ENCODE peak calls at places on chromosomes 16 and 17, in six cellular contexts. U, K, L, G, Z and P are unnamed samples.

GRCh38 chr16:69100046-69100765 is 5.2 kb upstream of the HAS3 start:
- DNase-seq in U (no peak), K (no peak), L (no peak), G (no peak), Z (no peak), P (no peak)

GRCh38 chr17:1422907-1423306 is 22.9 kb upstream of the YWHAE start:
- DNase-seq in U (no peak), K (no peak), L (no peak), G (no peak), Z (no peak), P (no peak)

GRCh38 chr17:17324616-17325015 is 21.4 kb downstream of the NT5M start:
- DNase-seq in U (no peak), K (no peak), L (no peak), G (no peak), Z (no peak), P (no peak)

GRCh38 chr16:31427441-31428276 is 501 bp downstream of the COX6A2 start:
- DNase-seq in U (no peak), K (peak), L (peak), G (no peak), Z (no peak), P (peak)

GRCh38 chr16:67260426-67261063 is 11.8 kb downstream of the SLC9A5 start:
- DNase-seq in U (peak), K (no peak), L (peak), G (no peak), Z (no peak), P (no peak)

GRCh38 chr17:4710693-4711634 is 532 bp downstream of the ARRB2 start:
- DNase-seq in U (no peak), K (no peak), L (no peak), G (no peak), Z (no peak), P (no peak)

GRCh38 chr16:64242510-64242909 is 879.4 kb downstream of the CDH11 start:
- DNase-seq in U (no peak), K (no peak), L (no peak), G (no peak), Z (no peak), P (no peak)

GRCh38 chr17:83180996-83181481 is 101.6 kb downstream of the METRNL start:
- DNase-seq in U (no peak), K (peak), L (no peak), G (no peak), Z (no peak), P (no peak)

GRCh38 chr17:41710472-41711090 is 1.6 kb upstream of the GAST start:
- DNase-seq in U (no peak), K (no peak), L (no peak), G (no peak), Z (no peak), P (no peak)

GRCh38 chr17:59165933-59166342 is 10.4 kb downstream of the PRR11 start:
- DNase-seq in U (peak), K (peak), L (peak), G (peak), Z (peak), P (peak)

GRCh38 chr17:40901981-40902862 is 17.2 kb upstream of the KRT20 start:
- DNase-seq in U (peak), K (no peak), L (no peak), G (peak), Z (no peak), P (no peak)

GRCh38 chr17:34442387-34443111 is 79.5 kb upstream of the CCL1 start:
- DNase-seq in U (no peak), K (no peak), L (no peak), G (no peak), Z (no peak), P (no peak)

GRCh38 chr17:41651625-41652460 is 27.5 kb upstream of the KRT17 start:
- DNase-seq in U (no peak), K (no peak), L (no peak), G (no peak), Z (no peak), P (no peak)

GRCh38 chr17:27506348-27507218 is 50.3 kb downstream of the KSR1 start:
- DNase-seq in U (no peak), K (no peak), L (peak), G (no peak), Z (peak), P (peak)

GRCh38 chr17:8673621-8674020 is 43.1 kb upstream of the MYH10 start:
- DNase-seq in U (no peak), K (no peak), L (no peak), G (no peak), Z (no peak), P (no peak)

GRCh38 chr17:28879886-28880571 is 17.5 kb downstream of the FLOT2 start:
- DNase-seq in U (no peak), K (no peak), L (peak), G (no peak), Z (no peak), P (no peak)

GRCh38 chr17:17935321-17936271 is 36.6 kb downstream of the TOM1L2 start:
- DNase-seq in U (peak), K (no peak), L (no peak), G (no peak), Z (no peak), P (no peak)

GRCh38 chr17:10758062-10758461 is 28.2 kb upstream of the TMEM220 start:
- DNase-seq in U (no peak), K (no peak), L (no peak), G (no peak), Z (no peak), P (no peak)

GRCh38 chr16:12757546-12757945 is 46.1 kb downstream of the CPPED1 start:
- DNase-seq in U (no peak), K (no peak), L (no peak), G (no peak), Z (no peak), P (no peak)

GRCh38 chr16:89338863-89339262 is 121.4 kb downstream of the ZNF778 start:
- DNase-seq in U (peak), K (no peak), L (no peak), G (no peak), Z (no peak), P (no peak)

GRCh38 chr16:64586756-64587155 is 535.1 kb downstream of the CDH11 start:
- DNase-seq in U (no peak), K (no peak), L (no peak), G (no peak), Z (no peak), P (no peak)

GRCh38 chr16:31473300-31474052 is 1.5 kb downstream of the TGFB1I1 start:
- DNase-seq in U (no peak), K (no peak), L (no peak), G (no peak), Z (no peak), P (no peak)

GRCh38 chr17:75124041-75124818 is 7.3 kb downstream of the NT5C start:
- DNase-seq in U (peak), K (no peak), L (peak), G (peak), Z (no peak), P (no peak)

GRCh38 chr16:17658881-17659280 is 188.1 kb upstream of the XYLT1 start:
- DNase-seq in U (no peak), K (no peak), L (no peak), G (no peak), Z (no peak), P (no peak)

GRCh38 chr16:64910351-64910750 is 211.5 kb downstream of the CDH11 start:
- DNase-seq in U (no peak), K (no peak), L (no peak), G (no peak), Z (no peak), P (no peak)

GRCh38 chr16:17334096-17334495 is 136.7 kb downstream of the XYLT1 start:
- DNase-seq in U (no peak), K (no peak), L (no peak), G (no peak), Z (no peak), P (no peak)

GRCh38 chr16:87327798-87328495 is 10.8 kb upstream of the C16orf95 start:
- DNase-seq in U (no peak), K (no peak), L (no peak), G (no peak), Z (no peak), P (no peak)

GRCh38 chr16:82062645-82063058 is 27.6 kb downstream of the HSD17B2 start:
- DNase-seq in U (peak), K (no peak), L (no peak), G (no peak), Z (no peak), P (no peak)

GRCh38 chr16:53282975-53283946 is 151.0 kb upstream of the RBL2 start:
- DNase-seq in U (peak), K (no peak), L (peak), G (peak), Z (peak), P (peak)

GRCh38 chr17:44203731-44204452 is 4.2 kb upstream of the ATXN7L3 start:
- DNase-seq in U (peak), K (peak), L (peak), G (no peak), Z (no peak), P (no peak)

GRCh38 chr17:33292184-33292980 is 713 bp downstream of the ASIC2 start:
- DNase-seq in U (no peak), K (peak), L (peak), G (no peak), Z (no peak), P (peak)

GRCh38 chr17:34840758-34841157 is 120.5 kb downstream of the CCT6B start:
- DNase-seq in U (no peak), K (peak), L (no peak), G (no peak), Z (no peak), P (no peak)

GRCh38 chr16:87845213-87845612 is 24.1 kb downstream of the SLC7A5 start:
- DNase-seq in U (no peak), K (no peak), L (no peak), G (no peak), Z (no peak), P (no peak)

GRCh38 chr16:27436065-27436464 is 34.1 kb downstream of the IL21R start:
- DNase-seq in U (no peak), K (peak), L (no peak), G (no peak), Z (no peak), P (no peak)

GRCh38 chr17:57481901-57482300 is 225.6 kb downstream of the MSI2 start:
- DNase-seq in U (no peak), K (no peak), L (peak), G (no peak), Z (no peak), P (no peak)

GRCh38 chr17:57478851-57479250 is 222.5 kb downstream of the MSI2 start:
- DNase-seq in U (no peak), K (no peak), L (no peak), G (no peak), Z (no peak), P (no peak)

GRCh38 chr17:57478433-57478832 is 222.1 kb downstream of the MSI2 start:
- DNase-seq in U (no peak), K (no peak), L (peak), G (no peak), Z (no peak), P (no peak)

GRCh38 chr17:57482657-57483056 is 226.3 kb downstream of the MSI2 start:
- DNase-seq in U (no peak), K (no peak), L (no peak), G (no peak), Z (no peak), P (no peak)

GRCh38 chr17:57480438-57481196 is 224.3 kb downstream of the MSI2 start:
- DNase-seq in U (peak), K (no peak), L (peak), G (no peak), Z (no peak), P (no peak)
- TF ChIP-seq ZNF274 in U (no peak), K (no peak), L (no peak), G (no peak), Z (no peak), P (no peak)

GRCh38 chr17:60421273-60422161 is 772 bp upstream of the CHCT1 start:
- DNase-seq in U (peak), K (peak), L (no peak), G (no peak), Z (no peak), P (peak)
- H3K9ac ChIP-seq in U (peak), K (peak), L (no peak), G (no peak), Z (peak), P (peak)

DNA sequence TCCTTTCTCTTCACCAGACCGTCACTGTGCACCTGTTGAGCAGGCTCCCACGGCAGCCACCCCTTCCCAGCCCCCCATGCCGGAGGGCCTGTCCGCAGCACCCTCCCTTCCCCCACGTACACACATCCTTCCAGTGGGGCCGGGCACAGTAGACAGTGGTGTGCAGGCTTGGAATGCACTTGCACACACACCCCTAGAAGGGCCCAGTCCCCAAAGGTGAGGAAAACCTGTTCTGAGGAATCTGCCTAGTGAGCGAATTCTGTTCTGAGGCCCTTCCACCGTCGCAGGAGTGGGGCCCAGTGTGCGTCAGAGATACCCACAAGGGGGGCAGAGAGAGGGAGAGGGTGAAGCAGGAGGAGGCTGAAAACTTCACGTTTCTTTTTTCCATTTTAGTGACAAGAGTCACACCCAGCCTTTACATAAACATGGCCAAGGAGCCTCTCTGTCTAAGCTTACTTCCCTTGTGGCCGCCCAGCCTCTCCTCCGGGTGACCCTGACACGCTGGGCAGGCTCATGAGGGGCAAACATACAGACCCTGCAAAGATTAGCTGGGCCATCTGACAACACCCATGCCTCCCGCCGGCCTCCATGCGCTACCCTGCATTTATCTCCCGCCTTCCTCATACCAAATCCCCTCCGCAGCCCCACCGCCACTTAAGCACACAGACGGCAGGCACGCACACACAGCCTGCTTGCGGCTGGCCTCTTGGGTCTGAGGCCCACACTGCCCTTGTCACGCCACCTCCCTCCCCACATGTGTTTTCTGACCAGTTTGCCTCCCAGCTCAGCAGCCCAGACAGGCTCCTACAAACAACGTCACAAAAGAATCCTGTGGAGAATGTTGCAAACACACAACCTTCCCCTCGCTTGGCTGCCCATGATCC is 1.8 kb downstream of the ZBTB4 start:
- DNase-seq in U (peak), K (no peak), L (peak), G (no peak), Z (no peak), P (no peak)
- TF ChIP-seq ZNF274 in U (no peak), K (no peak), L (no peak), G (no peak), Z (no peak), P (no peak)

GRCh38 chr17:69062860-69063621 is 2.3 kb upstream of the ABCA9 start:
- DNase-seq in U (no peak), K (no peak), L (no peak), G (no peak), Z (no peak), P (no peak)

GRCh38 chr17:69061901-69062556 is 1.3 kb upstream of the ABCA9 start:
- DNase-seq in U (no peak), K (no peak), L (no peak), G (no peak), Z (no peak), P (no peak)

GRCh38 chr17:69059458-69060205 is 1.1 kb downstream of the ABCA9 start:
- DNase-seq in U (no peak), K (no peak), L (no peak), G (no peak), Z (no peak), P (no peak)

GRCh38 chr17:69058165-69058564 is 2.6 kb downstream of the ABCA9 start:
- DNase-seq in U (peak), K (no peak), L (peak), G (peak), Z (no peak), P (no peak)

GRCh38 chr17:69060835-69061234 is at the start of gene ABCA9:
- DNase-seq in U (no peak), K (no peak), L (no peak), G (no peak), Z (no peak), P (no peak)
- H3K9ac ChIP-seq in U (no peak), K (no peak), L (no peak), G (no peak), Z (no peak), P (no peak)

DNA sequence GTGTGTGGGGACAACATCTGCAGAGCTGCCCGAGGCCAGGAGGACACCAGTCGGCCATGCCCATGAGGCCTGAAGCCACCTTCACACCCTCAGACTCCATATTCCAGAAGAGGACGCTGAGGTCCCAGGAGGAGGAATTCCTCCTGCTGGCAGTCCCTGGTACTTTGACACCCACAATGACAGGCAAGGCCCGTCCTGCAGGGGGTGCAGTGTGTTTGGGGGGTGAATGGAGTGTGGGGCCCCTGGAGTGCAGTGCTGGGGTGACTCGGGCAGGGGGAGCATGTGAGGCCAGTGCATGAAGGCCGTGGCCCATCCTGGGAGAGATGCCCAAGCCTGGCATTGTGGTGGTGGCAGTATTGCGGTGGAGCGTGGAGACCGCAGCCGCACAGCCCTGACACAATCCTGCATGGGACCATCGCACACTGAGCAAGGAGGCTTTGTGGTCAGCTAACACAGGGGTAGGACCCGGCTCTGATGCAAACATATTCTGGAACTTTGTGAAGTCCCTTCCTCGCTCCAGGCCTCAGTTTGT is 52.2 kb downstream of the ZDHHC7 start:
- DNase-seq in U (peak), K (no peak), L (peak), G (no peak), Z (no peak), P (no peak)
- TF ChIP-seq ZNF274 in U (no peak), K (no peak), L (no peak), G (no peak), Z (no peak), P (no peak)

DNA sequence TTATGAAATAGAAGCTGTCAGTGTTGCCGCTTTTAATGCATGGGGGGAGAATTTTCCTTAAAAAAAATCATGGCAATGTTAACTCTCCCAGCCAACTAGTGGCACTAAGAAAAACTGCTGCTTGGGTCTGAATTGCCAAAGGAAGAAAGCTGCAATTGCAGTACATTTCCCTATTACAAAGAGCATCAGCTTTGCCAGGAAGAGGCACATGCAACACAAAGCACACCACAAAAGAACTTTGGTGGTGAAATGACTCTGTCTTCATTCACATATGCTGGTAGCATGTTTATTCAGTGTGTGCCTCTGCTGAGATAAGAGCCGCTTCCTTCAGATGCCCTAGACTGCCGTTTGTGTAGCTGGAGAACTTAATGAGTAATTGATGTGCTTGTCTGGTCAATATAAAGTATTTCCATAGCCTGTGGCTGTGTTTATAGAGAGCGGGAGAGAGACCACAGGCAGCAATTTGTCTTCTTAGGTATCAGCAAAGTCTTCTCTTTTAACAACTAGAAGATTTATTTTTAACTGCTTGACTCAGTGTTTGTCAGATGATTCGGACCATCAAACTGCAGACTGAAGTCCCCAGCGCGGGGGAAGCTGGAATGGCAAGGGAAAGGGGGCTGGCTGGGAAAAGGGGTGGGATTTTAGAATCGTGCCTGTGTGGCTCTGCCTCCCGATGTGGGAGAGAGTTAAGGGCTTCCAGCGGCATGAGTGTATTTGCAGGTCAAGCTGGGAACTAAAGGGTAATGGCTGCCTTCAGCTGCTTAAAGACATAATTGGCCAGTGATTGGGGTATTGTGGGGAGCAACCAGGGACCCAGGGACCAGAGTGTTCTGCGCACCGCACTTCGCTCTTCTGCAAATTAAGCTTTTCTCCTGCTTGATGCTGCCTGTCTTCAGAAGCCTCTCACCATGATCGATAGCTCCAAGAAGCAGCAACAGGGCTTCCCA is 115.2 kb downstream of the MRTFB start:
- DNase-seq in U (no peak), K (peak), L (no peak), G (no peak), Z (no peak), P (peak)
- H3K9ac ChIP-seq in U (no peak), K (no peak), L (no peak), G (no peak), Z (no peak), P (peak)

DNA sequence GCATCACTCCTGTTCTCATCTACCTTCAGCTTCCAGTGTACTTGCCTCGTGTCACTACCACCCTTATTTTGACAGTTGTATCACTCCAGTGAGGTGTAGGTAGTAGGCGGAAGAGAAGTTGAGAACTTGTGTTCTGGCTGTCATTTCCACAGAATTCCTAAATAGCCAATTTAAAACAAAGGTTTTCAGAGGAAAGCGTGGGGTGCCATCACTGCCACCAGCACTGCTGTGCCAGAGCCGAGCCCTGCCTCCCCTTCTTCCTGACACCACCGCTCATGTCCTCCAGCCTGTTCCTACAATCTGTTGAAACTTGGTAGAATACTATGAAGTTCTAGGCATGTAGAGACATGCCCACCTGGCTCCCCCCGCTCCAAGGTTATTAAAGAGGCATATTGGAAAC is 215.8 kb downstream of the TANC2 start:
- DNase-seq in U (no peak), K (no peak), L (no peak), G (no peak), Z (no peak), P (no peak)
- TF ChIP-seq ZNF274 in U (no peak), K (no peak), L (no peak), G (no peak), Z (no peak), P (no peak)